ENCODE peak calls at places on chromosome 18, in five cellular contexts. One of them, this sample, is unnamed.

GRCh38 chr18:50820901-50821520 is 1.2 kb upstream of the MRO start:
- DNase-seq in SK-N-SH: no peak
- DNase-seq in naive thymus-derived CD4-positive, alpha-beta T cell: no peak
- DNase-seq in right lobe of liver: no peak
- DNase-seq in kidney: no peak
- DNase-seq in this sample: no peak

GRCh38 chr18:45628979-45629958 is 14.0 kb downstream of the SLC14A2 start:
- DNase-seq in SK-N-SH: no peak
- DNase-seq in right lobe of liver: no peak
- DNase-seq in naive thymus-derived CD4-positive, alpha-beta T cell: no peak
- DNase-seq in kidney: peak; percentile 65
- DNase-seq in this sample: no peak

GRCh38 chr18:76459687-76460350 is 35.2 kb downstream of the ZNF516 start:
- DNase-seq in SK-N-SH: no peak
- DNase-seq in kidney: no peak
- DNase-seq in naive thymus-derived CD4-positive, alpha-beta T cell: no peak
- DNase-seq in right lobe of liver: no peak
- DNase-seq in this sample: peak; percentile 80

GRCh38 chr18:47150824-47151366 is 595 bp upstream of the HDHD2 start:
- DNase-seq in SK-N-SH: peak; percentile 38
- DNase-seq in naive thymus-derived CD4-positive, alpha-beta T cell: peak; percentile 14
- DNase-seq in right lobe of liver: peak; percentile 47
- DNase-seq in kidney: no peak
- DNase-seq in this sample: no peak

GRCh38 chr18:13310286-13310685 is 91.7 kb downstream of the LDLRAD4 start:
- DNase-seq in kidney: no peak
- DNase-seq in naive thymus-derived CD4-positive, alpha-beta T cell: no peak
- DNase-seq in right lobe of liver: no peak
- DNase-seq in SK-N-SH: no peak
- DNase-seq in this sample: no peak

GRCh38 chr18:7921938-7922587 is 354.9 kb downstream of the PTPRM start:
- DNase-seq in right lobe of liver: peak; percentile 52
- DNase-seq in naive thymus-derived CD4-positive, alpha-beta T cell: no peak
- DNase-seq in kidney: no peak
- DNase-seq in SK-N-SH: no peak
- DNase-seq in this sample: no peak

GRCh38 chr18:45677408-45677807 is 46.6 kb upstream of the SLC14A1 start:
- DNase-seq in right lobe of liver: no peak
- DNase-seq in naive thymus-derived CD4-positive, alpha-beta T cell: no peak
- DNase-seq in SK-N-SH: peak; percentile 21
- DNase-seq in kidney: no peak
- DNase-seq in this sample: no peak

GRCh38 chr18:50982802-50983179 is 15.0 kb downstream of the ELAC1 start:
- DNase-seq in SK-N-SH: no peak
- DNase-seq in right lobe of liver: no peak
- DNase-seq in naive thymus-derived CD4-positive, alpha-beta T cell: no peak
- DNase-seq in kidney: no peak
- DNase-seq in this sample: no peak

GRCh38 chr18:48866028-48866733 is 84.6 kb downstream of the SMAD7 start:
- DNase-seq in right lobe of liver: no peak
- DNase-seq in SK-N-SH: peak; percentile 90
- DNase-seq in naive thymus-derived CD4-positive, alpha-beta T cell: no peak
- DNase-seq in kidney: peak; percentile 82
- DNase-seq in this sample: peak; percentile 86

GRCh38 chr18:61531182-61531581 is 198.0 kb downstream of the CDH20 start:
- DNase-seq in SK-N-SH: peak; percentile 64
- DNase-seq in naive thymus-derived CD4-positive, alpha-beta T cell: no peak
- DNase-seq in right lobe of liver: no peak
- DNase-seq in kidney: no peak
- DNase-seq in this sample: no peak

DNA sequence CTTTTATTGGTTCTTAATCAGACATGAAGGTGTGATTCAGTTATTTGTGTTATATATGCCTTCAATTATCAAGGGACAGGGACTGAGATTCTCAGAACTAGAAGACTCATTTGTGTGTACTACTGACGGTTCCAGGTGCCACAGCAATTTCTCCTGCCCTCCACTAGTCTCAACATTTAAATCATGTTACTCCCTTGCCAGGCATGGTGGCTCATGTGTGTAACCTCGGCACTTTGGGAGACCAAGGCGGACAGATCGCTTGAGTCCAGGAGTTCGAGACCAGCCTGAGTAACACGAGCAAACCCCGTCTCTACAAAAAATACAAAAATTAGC is 1.1 kb downstream of the CNDP2 start:
- DNase-seq in kidney: no peak
- DNase-seq in naive thymus-derived CD4-positive, alpha-beta T cell: no peak
- DNase-seq in right lobe of liver: no peak
- DNase-seq in SK-N-SH: no peak
- DNase-seq in this sample: no peak
- H3K27ac ChIP-seq in kidney: peak overlapping the region; percentile 95
- H3K27ac ChIP-seq in naive thymus-derived CD4-positive, alpha-beta T cell: peak overlapping the region; percentile 93
- H3K27ac ChIP-seq in right lobe of liver: peak overlapping the region; percentile 92
- H3K27ac ChIP-seq in SK-N-SH: peak overlapping the region; percentile 73
- H3K27ac ChIP-seq in this sample: no peak overlapping the region

DNA sequence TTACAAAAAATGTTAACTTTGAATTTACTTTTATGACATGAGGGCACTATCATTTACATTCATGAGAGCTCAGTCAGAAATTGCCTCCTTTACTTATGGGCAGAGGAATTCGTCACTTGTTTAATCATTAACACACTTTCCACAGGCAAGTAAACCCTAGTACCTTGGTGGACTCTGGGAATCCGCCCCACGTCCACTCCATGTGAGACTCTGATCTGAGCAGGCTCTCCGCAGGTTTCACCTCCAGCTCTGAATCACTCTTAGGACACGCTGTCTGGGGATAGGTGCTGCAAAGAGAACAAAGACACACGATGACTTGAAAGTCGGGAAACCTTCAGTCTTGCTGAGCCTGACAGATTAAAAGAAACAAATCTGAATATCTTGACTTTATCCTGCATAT is 73.6 kb downstream of the LPIN2 start:
- DNase-seq in kidney: peak; percentile 86
- DNase-seq in naive thymus-derived CD4-positive, alpha-beta T cell: no peak
- DNase-seq in right lobe of liver: peak; percentile 93
- DNase-seq in SK-N-SH: no peak
- DNase-seq in this sample: no peak
- H3K27ac ChIP-seq in kidney: no peak overlapping the region
- H3K27ac ChIP-seq in naive thymus-derived CD4-positive, alpha-beta T cell: no peak overlapping the region
- H3K27ac ChIP-seq in right lobe of liver: peak overlapping the region; percentile 19
- H3K27ac ChIP-seq in SK-N-SH: no peak overlapping the region
- H3K27ac ChIP-seq in this sample: no peak overlapping the region

GRCh38 chr18:1296237-1296636 is 391.6 kb downstream of the ADCYAP1 start:
- DNase-seq in kidney: no peak
- DNase-seq in naive thymus-derived CD4-positive, alpha-beta T cell: no peak
- DNase-seq in SK-N-SH: no peak
- DNase-seq in right lobe of liver: no peak
- DNase-seq in this sample: no peak
- H3K27ac ChIP-seq in kidney: no peak overlapping the region
- H3K27ac ChIP-seq in naive thymus-derived CD4-positive, alpha-beta T cell: no peak overlapping the region
- H3K27ac ChIP-seq in SK-N-SH: no peak overlapping the region
- H3K27ac ChIP-seq in right lobe of liver: no peak overlapping the region
- H3K27ac ChIP-seq in this sample: no peak overlapping the region

DNA sequence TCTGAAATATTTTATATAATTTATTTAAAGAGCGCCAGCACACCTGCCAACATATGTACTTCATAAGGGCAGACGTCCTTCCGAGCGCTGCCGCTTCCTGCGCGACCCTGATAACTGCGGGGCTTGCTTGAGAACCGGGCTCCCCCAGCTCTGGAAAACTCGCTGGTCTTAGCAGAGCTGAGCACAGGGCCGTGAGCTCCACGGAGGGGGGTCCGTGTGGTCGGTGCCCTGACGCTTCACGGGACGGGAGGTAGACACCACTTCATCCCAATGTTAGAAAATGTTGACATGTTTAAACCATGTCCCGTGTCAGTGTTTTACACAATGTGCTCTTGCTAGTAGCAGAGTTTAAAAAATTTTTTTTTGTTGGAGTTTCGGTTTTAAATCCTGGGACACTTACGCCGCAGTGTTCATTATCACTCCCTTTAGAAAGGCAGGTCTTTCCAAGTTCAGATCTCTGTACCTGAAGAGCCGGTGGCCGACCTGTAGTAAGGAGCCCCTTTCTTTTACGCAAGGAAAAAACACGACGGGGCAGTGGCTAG is 1.6 kb downstream of the NFATC1 start:
- DNase-seq in naive thymus-derived CD4-positive, alpha-beta T cell: no peak
- DNase-seq in right lobe of liver: no peak
- DNase-seq in SK-N-SH: no peak
- DNase-seq in kidney: peak; percentile 69
- DNase-seq in this sample: peak; percentile 39
- H3K27ac ChIP-seq in naive thymus-derived CD4-positive, alpha-beta T cell: no peak overlapping the region
- H3K27ac ChIP-seq in right lobe of liver: no peak overlapping the region
- H3K27ac ChIP-seq in SK-N-SH: no peak overlapping the region
- H3K27ac ChIP-seq in kidney: no peak overlapping the region
- H3K27ac ChIP-seq in this sample: no peak overlapping the region

GRCh38 chr18:37538526-37539205 is 26.9 kb downstream of the CELF4 start:
- DNase-seq in naive thymus-derived CD4-positive, alpha-beta T cell: no peak
- DNase-seq in kidney: no peak
- DNase-seq in right lobe of liver: no peak
- DNase-seq in SK-N-SH: no peak
- DNase-seq in this sample: no peak
- H3K27ac ChIP-seq in naive thymus-derived CD4-positive, alpha-beta T cell: no peak overlapping the region
- H3K27ac ChIP-seq in kidney: no peak overlapping the region
- H3K27ac ChIP-seq in right lobe of liver: no peak overlapping the region
- H3K27ac ChIP-seq in SK-N-SH: no peak overlapping the region
- H3K27ac ChIP-seq in this sample: no peak overlapping the region

GRCh38 chr18:74288730-74289129 is 3.0 kb downstream of the CYB5A start:
- DNase-seq in SK-N-SH: no peak
- DNase-seq in right lobe of liver: no peak
- DNase-seq in naive thymus-derived CD4-positive, alpha-beta T cell: no peak
- DNase-seq in kidney: no peak
- DNase-seq in this sample: no peak
- H3K27ac ChIP-seq in SK-N-SH: no peak overlapping the region
- H3K27ac ChIP-seq in right lobe of liver: peak overlapping the region; percentile 89
- H3K27ac ChIP-seq in naive thymus-derived CD4-positive, alpha-beta T cell: no peak overlapping the region
- H3K27ac ChIP-seq in kidney: peak overlapping the region; percentile 82
- H3K27ac ChIP-seq in this sample: no peak overlapping the region

DNA sequence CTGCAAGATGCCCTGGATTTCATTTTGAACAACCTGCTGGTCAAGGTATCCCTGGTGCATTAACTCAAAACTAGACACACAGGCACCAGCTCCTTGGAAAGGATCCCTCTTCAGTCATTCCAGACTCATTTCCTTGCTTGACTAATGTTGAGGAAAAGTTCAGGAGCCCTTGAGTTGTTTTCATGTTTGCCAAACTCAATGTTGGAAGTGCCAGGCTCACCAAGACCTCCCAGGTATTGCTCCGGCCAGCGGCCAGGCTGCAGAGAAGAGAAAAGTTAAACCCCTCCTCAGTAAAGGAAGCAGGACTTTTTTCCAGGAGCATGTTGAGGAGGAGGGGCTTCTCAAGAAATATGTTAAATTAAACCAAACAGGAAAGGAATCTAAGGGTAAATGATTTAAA is 42.7 kb downstream of the TGIF1 start:
- DNase-seq in right lobe of liver: no peak
- DNase-seq in naive thymus-derived CD4-positive, alpha-beta T cell: no peak
- DNase-seq in SK-N-SH: no peak
- DNase-seq in kidney: no peak
- DNase-seq in this sample: no peak
- H3K27ac ChIP-seq in right lobe of liver: no peak overlapping the region
- H3K27ac ChIP-seq in naive thymus-derived CD4-positive, alpha-beta T cell: no peak overlapping the region
- H3K27ac ChIP-seq in SK-N-SH: no peak overlapping the region
- H3K27ac ChIP-seq in kidney: no peak overlapping the region
- H3K27ac ChIP-seq in this sample: no peak overlapping the region

DNA sequence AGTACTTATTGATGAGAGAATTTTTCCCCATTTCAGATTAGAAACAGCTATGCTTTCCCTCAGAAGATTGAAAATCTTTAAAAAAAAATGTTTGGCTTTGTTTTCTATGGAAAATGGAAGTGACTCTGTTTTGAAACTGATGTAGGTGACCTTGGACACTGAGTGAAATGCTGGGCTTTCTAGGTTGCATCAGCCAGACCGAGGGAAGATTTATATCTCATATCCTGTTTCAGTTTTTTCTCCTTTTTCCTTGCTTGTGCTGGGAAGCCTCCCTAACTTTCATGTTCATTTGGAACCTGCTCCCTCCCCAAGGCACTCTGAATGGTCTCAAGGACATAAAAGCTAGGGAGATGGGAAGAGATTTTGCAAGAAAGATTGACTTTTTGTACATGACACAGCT is 249.9 kb downstream of the TPGS2 start:
- DNase-seq in SK-N-SH: peak; percentile 30
- DNase-seq in naive thymus-derived CD4-positive, alpha-beta T cell: no peak
- DNase-seq in kidney: no peak
- DNase-seq in right lobe of liver: no peak
- DNase-seq in this sample: no peak
- H3K27ac ChIP-seq in SK-N-SH: peak overlapping the region; percentile 69
- H3K27ac ChIP-seq in naive thymus-derived CD4-positive, alpha-beta T cell: no peak overlapping the region
- H3K27ac ChIP-seq in kidney: no peak overlapping the region
- H3K27ac ChIP-seq in right lobe of liver: no peak overlapping the region
- H3K27ac ChIP-seq in this sample: no peak overlapping the region

DNA sequence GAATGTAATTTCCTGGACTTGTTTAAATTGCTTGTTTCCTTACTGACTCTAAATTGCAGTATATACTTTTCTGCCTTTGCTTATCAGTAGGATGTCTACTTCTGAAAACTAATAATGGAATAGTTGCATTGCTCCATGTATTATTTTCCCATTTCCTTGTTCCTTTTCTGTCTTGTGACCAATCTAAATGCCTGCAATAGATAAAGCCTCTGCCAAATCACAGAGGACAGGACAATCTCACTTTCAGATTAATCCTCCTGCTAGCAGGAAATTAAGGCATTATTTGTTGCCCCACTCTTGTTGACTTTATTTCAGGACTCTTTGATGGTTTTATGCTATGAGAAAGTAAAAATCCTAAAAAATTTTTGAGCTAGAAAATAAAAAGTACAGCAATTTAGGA is 4.7 kb upstream of the ESCO1 start:
- DNase-seq in right lobe of liver: no peak
- DNase-seq in naive thymus-derived CD4-positive, alpha-beta T cell: no peak
- DNase-seq in kidney: no peak
- DNase-seq in SK-N-SH: no peak
- DNase-seq in this sample: no peak
- H3K27ac ChIP-seq in right lobe of liver: peak overlapping the region; percentile 59
- H3K27ac ChIP-seq in naive thymus-derived CD4-positive, alpha-beta T cell: no peak overlapping the region
- H3K27ac ChIP-seq in kidney: no peak overlapping the region
- H3K27ac ChIP-seq in SK-N-SH: no peak overlapping the region
- H3K27ac ChIP-seq in this sample: no peak overlapping the region

This sample was measured in aorta.